ENCODE peak calls at places on chromosome 19, in eight cellular contexts. U is T-helper 2 cell, J is midbrain, V is choroid plexus epithelial cell, D is T1000, E is non-pigmented ciliary epithelial cell, O is activated T-cell treated with anti-CD3 and anti-CD28 coated beads for 4 hours, Q is ACHN. I is an unnamed sample.

GRCh38 chr19:9849786-9850185 is 14.7 kb downstream of the PIN1 start:
- DNase-seq in U (no peak), J (no peak), V (no peak), D (no peak), E (no peak), O (no peak), Q (no peak), I (no peak)

GRCh38 chr19:9945319-9945966 is 9.1 kb upstream of the OLFM2 start:
- DNase-seq in U (no peak), J (peak), V (peak), D (no peak), E (peak), O (no peak), Q (peak), I (peak)

GRCh38 chr19:35257113-35257461 is 8.3 kb downstream of the LSR start:
- DNase-seq in U (no peak), J (no peak), V (no peak), D (no peak), E (no peak), O (no peak), Q (no peak), I (no peak)

GRCh38 chr19:45822716-45823115 is 7.6 kb upstream of the RSPH6A start:
- DNase-seq in U (no peak), J (no peak), V (no peak), D (no peak), E (no peak), O (no peak), Q (no peak), I (no peak)

GRCh38 chr19:54335979-54336892 is 2.7 kb downstream of the LILRA4 start:
- DNase-seq in U (no peak), J (no peak), V (no peak), D (no peak), E (no peak), O (no peak), Q (no peak), I (no peak)

GRCh38 chr19:38196948-38197656 is 26.9 kb downstream of the DPF1 start:
- DNase-seq in U (no peak), J (no peak), V (no peak), D (no peak), E (no peak), O (no peak), Q (no peak), I (no peak)

GRCh38 chr19:45130888-45131615 is 29.7 kb downstream of the NKPD1 start:
- DNase-seq in U (no peak), J (no peak), V (peak), D (no peak), E (no peak), O (peak), Q (peak), I (no peak)

GRCh38 chr19:35557539-35558399 is 5.7 kb downstream of the ATP4A start:
- DNase-seq in U (no peak), J (no peak), V (peak), D (no peak), E (no peak), O (peak), Q (no peak), I (no peak)

GRCh38 chr19:7869910-7870511 is 4.2 kb downstream of the PRR36 start:
- DNase-seq in U (peak), J (no peak), V (peak), D (peak), E (no peak), O (peak), Q (peak), I (no peak)

GRCh38 chr19:39237200-39238184 is 7.3 kb downstream of the IFNL3 start:
- DNase-seq in U (peak), J (no peak), V (no peak), D (no peak), E (no peak), O (peak), Q (no peak), I (peak)

GRCh38 chr19:29680447-29680846 is 15.2 kb downstream of the PLEKHF1 start:
- DNase-seq in U (peak), J (peak), V (no peak), D (no peak), E (no peak), O (peak), Q (no peak), I (no peak)

GRCh38 chr19:5608271-5608666 is 14.3 kb downstream of the SAFB2 start:
- DNase-seq in U (no peak), J (no peak), V (no peak), D (no peak), E (no peak), O (no peak), Q (no peak), I (no peak)

GRCh38 chr19:9014809-9015208 is 4.6 kb upstream of the MUC16 start:
- DNase-seq in U (no peak), J (no peak), V (no peak), D (no peak), E (no peak), O (no peak), Q (no peak), I (no peak)

GRCh38 chr19:16899566-16900075 is 10.8 kb downstream of the F2RL3 start:
- DNase-seq in U (no peak), J (no peak), V (peak), D (no peak), E (no peak), O (no peak), Q (peak), I (no peak)

GRCh38 chr19:35266149-35266903 is 2.4 kb upstream of the USF2 start:
- DNase-seq in U (no peak), J (no peak), V (no peak), D (no peak), E (no peak), O (no peak), Q (no peak), I (no peak)

GRCh38 chr19:54391589-54392061 is 23.6 kb upstream of the TTYH1 start:
- DNase-seq in U (no peak), J (no peak), V (no peak), D (no peak), E (no peak), O (no peak), Q (no peak), I (no peak)

GRCh38 chr19:18999896-19000620 is 33.3 kb downstream of the SUGP2 start:
- DNase-seq in U (no peak), J (no peak), V (peak), D (no peak), E (no peak), O (no peak), Q (no peak), I (no peak)

GRCh38 chr19:4055209-4055552 is 11.5 kb downstream of the ZBTB7A start:
- DNase-seq in U (no peak), J (no peak), V (no peak), D (no peak), E (no peak), O (no peak), Q (no peak), I (no peak)

GRCh38 chr19:39592381-39592780 is 9.9 kb upstream of the LGALS13 start:
- DNase-seq in U (no peak), J (no peak), V (no peak), D (no peak), E (no peak), O (no peak), Q (no peak), I (no peak)

GRCh38 chr19:44809856-44810554 is 1.1 kb downstream of the BCAM start:
- DNase-seq in U (no peak), J (no peak), V (no peak), D (no peak), E (no peak), O (no peak), Q (no peak), I (no peak)

I was measured in breast epithelium.